ENCODE peak calls at places on chromosomes 7 and 10, in six cellular contexts. U is left colon, M is activated T-cell treated with anti-CD3 and anti-CD28 coated beads for 1 hour, G is psoas muscle, B is myocyte, R is H7. S is an unnamed sample.

GRCh38 chr10:133174689-133175263 is 14.8 kb downstream of the KNDC1 start:
- DNase-seq in M (no peak), G (no peak), B (no peak), R (no peak), U (no peak), S (no peak)

GRCh38 chr10:132829403-132829802 is 43.5 kb upstream of the NKX6-2 start:
- DNase-seq in M (no peak), R (peak; percentile 28), U (no peak), B (no peak), G (peak; percentile 43), S (no peak)

GRCh38 chr10:25175527-25176420 is 973 bp downstream of the GPR158 start:
- DNase-seq in M (no peak), G (no peak), R (peak; percentile 72), U (no peak), B (no peak), S (no peak)

GRCh38 chr7:38905026-38905759 is 3.8 kb downstream of the VPS41 start:
- DNase-seq in U (no peak), R (no peak), M (no peak), G (no peak), B (no peak), S (no peak)

GRCh38 chr10:30683496-30683895 is 53.9 kb upstream of the LYZL2 start:
- DNase-seq in R (no peak), U (no peak), B (no peak), G (no peak), M (no peak), S (no peak)

GRCh38 chr7:141184532-141185190 is 110.8 kb downstream of the TMEM178B start:
- DNase-seq in R (no peak), B (no peak), G (no peak), U (no peak), M (no peak), S (no peak)

GRCh38 chr7:45187089-45187945 is 29.7 kb downstream of the RAMP3 start:
- DNase-seq in R (no peak), U (no peak), B (peak; percentile 65), G (no peak), M (no peak), S (no peak)

GRCh38 chr7:14691597-14692203 is 210.9 kb downstream of the DGKB start:
- DNase-seq in G (peak; percentile 64), M (peak; percentile 30), R (peak; percentile 51), B (peak; percentile 65), U (no peak), S (no peak)

GRCh38 chr7:31690892-31691291 is 3.9 kb downstream of the PPP1R17 start:
- DNase-seq in M (no peak), B (no peak), U (no peak), R (no peak), G (no peak), S (no peak)

GRCh38 chr10:73209705-73210104 is 37.4 kb downstream of the DNAJC9 start:
- DNase-seq in U (no peak), B (peak; percentile 39), M (no peak), R (no peak), G (no peak), S (no peak)

GRCh38 chr7:66921396-66921917 is 432 bp downstream of the TMEM248 start:
- DNase-seq in G (peak; percentile 61), R (peak; percentile 88), M (no peak), U (peak; percentile 35), B (peak; percentile 64), S (no peak)

GRCh38 chr7:46534593-46535271 is 613.7 kb upstream of the IGFBP3 start:
- DNase-seq in B (peak; percentile 62), U (peak; percentile 60), G (no peak), M (no peak), R (peak; percentile 4), S (no peak)

GRCh38 chr10:6473901-6474370 is 106.1 kb downstream of the PRKCQ start:
- DNase-seq in B (peak; percentile 2), U (no peak), R (no peak), G (no peak), M (no peak), S (no peak)

GRCh38 chr10:63140077-63140476 is 6.9 kb downstream of the NRBF2 start:
- DNase-seq in U (no peak), R (no peak), M (no peak), B (no peak), G (no peak), S (no peak)

GRCh38 chr7:155984609-155985405 is 172.5 kb upstream of the SHH start:
- DNase-seq in M (no peak), B (no peak), U (no peak), R (no peak), G (no peak), S (no peak)

GRCh38 chr7:18566829-18567228 is 71.3 kb downstream of the HDAC9 start:
- DNase-seq in B (no peak), M (no peak), U (no peak), R (no peak), G (no peak), S (no peak)

S was measured in anterior cingulate cortex.